ENCODE peak calls at places on chromosomes 13 and 19, in seven cellular contexts. J, P, X, U, V, I and O are unnamed samples. For H3K4me1, the result is how much of the 10 kb centered on the place peaks cover.

GRCh38 chr19:19321143-19321577 is 531 bp downstream of the MAU2 start:
- DNase-seq in J (no peak), P (no peak), X (no peak), U (no peak), V (no peak), I (no peak), O (no peak)

GRCh38 chr19:16258440-16258903 is 60.8 kb downstream of the AP1M1 start:
- DNase-seq in J (peak), P (no peak), X (no peak), U (no peak), V (peak), I (no peak), O (no peak)

GRCh38 chr13:75521956-75522355 is 15.7 kb downstream of the COMMD6 start:
- DNase-seq in J (no peak), P (no peak), X (no peak), U (no peak), V (no peak), I (no peak), O (no peak)

GRCh38 chr19:17073869-17074627 is 1.2 kb downstream of the HAUS8 start:
- DNase-seq in J (no peak), P (no peak), X (no peak), U (peak), V (no peak), I (peak), O (no peak)

GRCh38 chr13:71751074-71751473 is 115.9 kb downstream of the DACH1 start:
- DNase-seq in J (no peak), P (no peak), X (no peak), U (no peak), V (no peak), I (no peak), O (no peak)

GRCh38 chr13:35457258-35457657 is 19.2 kb downstream of the MAB21L1 start:
- DNase-seq in J (no peak), P (no peak), X (no peak), U (no peak), V (no peak), I (no peak), O (no peak)

GRCh38 chr13:71339736-71340135 is 527.3 kb downstream of the DACH1 start:
- DNase-seq in J (no peak), P (no peak), X (no peak), U (no peak), V (no peak), I (no peak), O (no peak)

GRCh38 chr13:110856941-110857835 is 57.7 kb downstream of the ANKRD10 start:
- DNase-seq in J (no peak), P (no peak), X (no peak), U (no peak), V (no peak), I (no peak), O (no peak)

GRCh38 chr13:66329988-66330429 is 900.1 kb downstream of the PCDH9 start:
- DNase-seq in J (no peak), P (no peak), X (no peak), U (no peak), V (no peak), I (peak), O (no peak)

GRCh38 chr19:16067205-16067938 is 8.9 kb upstream of the TPM4 start:
- DNase-seq in J (no peak), P (no peak), X (peak), U (peak), V (peak), I (peak), O (peak)

GRCh38 chr13:30847697-30848307 is 58.3 kb upstream of the MEDAG start:
- DNase-seq in J (no peak), P (no peak), X (no peak), U (no peak), V (no peak), I (peak), O (no peak)

GRCh38 chr19:32674153-32674958 is 624 bp downstream of the ANKRD27 start:
- DNase-seq in J (no peak), P (no peak), X (no peak), U (no peak), V (no peak), I (no peak), O (no peak)

GRCh38 chr19:35410487-35410886 is 37.6 kb upstream of the FFAR2 start:
- DNase-seq in J (no peak), P (no peak), X (no peak), U (no peak), V (no peak), I (no peak), O (no peak)

GRCh38 chr19:8545743-8546142 is 31.5 kb downstream of the MYO1F start:
- DNase-seq in J (no peak), P (no peak), X (no peak), U (no peak), V (no peak), I (no peak), O (no peak)

GRCh38 chr19:1214862-1215731 is 9.5 kb downstream of the STK11 start:
- DNase-seq in J (no peak), P (no peak), X (no peak), U (no peak), V (peak), I (no peak), O (peak)

GRCh38 chr19:32661318-32661717 is 13.7 kb downstream of the ANKRD27 start:
- DNase-seq in J (no peak), P (no peak), X (no peak), U (no peak), V (no peak), I (no peak), O (no peak)

GRCh38 chr19:447816-448546 is 12.9 kb downstream of the SHC2 start:
- DNase-seq in J (no peak), P (no peak), X (no peak), U (no peak), V (peak), I (no peak), O (no peak)

GRCh38 chr19:40619333-40620160 is 18.4 kb downstream of the LTBP4 start:
- DNase-seq in J (no peak), P (no peak), X (no peak), U (no peak), V (no peak), I (no peak), O (no peak)

GRCh38 chr19:19260842-19261241 is 12.3 kb downstream of the TM6SF2 start:
- DNase-seq in J (no peak), P (no peak), X (no peak), U (no peak), V (no peak), I (no peak), O (no peak)

GRCh38 chr13:29260684-29261083 is 334.8 kb downstream of the SLC7A1 start:
- DNase-seq in J (no peak), P (no peak), X (no peak), U (no peak), V (no peak), I (no peak), O (no peak)

GRCh38 chr19:11554160-11554559 is 4.9 kb downstream of the ELOF1 start:
- DNase-seq in J (no peak), P (no peak), X (no peak), U (no peak), V (no peak), I (no peak), O (no peak)

GRCh38 chr19:38736036-38736412 is 8.2 kb downstream of the CAPN12 start:
- DNase-seq in J (no peak), P (peak), X (no peak), U (peak), V (peak), I (no peak), O (no peak)

GRCh38 chr13:76709851-76710250 is 176.4 kb downstream of the KCTD12 start:
- DNase-seq in J (no peak), P (no peak), X (no peak), U (no peak), V (no peak), I (peak), O (no peak)

GRCh38 chr19:29548483-29549085 is 22.8 kb downstream of the VSTM2B start:
- DNase-seq in J (no peak), P (no peak), X (peak), U (no peak), V (no peak), I (no peak), O (peak)

GRCh38 chr19:593505-593904 is 3.8 kb downstream of the HCN2 start:
- DNase-seq in J (no peak), P (no peak), X (no peak), U (no peak), V (no peak), I (no peak), O (no peak)

GRCh38 chr13:41004875-41005693 is 14.0 kb downstream of the ELF1 start:
- DNase-seq in J (no peak), P (no peak), X (no peak), U (no peak), V (no peak), I (no peak), O (no peak)

GRCh38 chr19:19399733-19400438 is 5.6 kb upstream of the GATAD2A start:
- DNase-seq in J (no peak), P (no peak), X (no peak), U (peak), V (no peak), I (peak), O (no peak)

GRCh38 chr19:55603581-55604292 is 1.7 kb upstream of the ZNF865 start:
- DNase-seq in J (no peak), P (no peak), X (no peak), U (no peak), V (no peak), I (no peak), O (no peak)

GRCh38 chr19:5293607-5294089 is 47.0 kb downstream of the PTPRS start:
- DNase-seq in J (peak), P (no peak), X (no peak), U (no peak), V (peak), I (peak), O (no peak)

GRCh38 chr13:22451345-22451744 is 729.4 kb upstream of the SGCG start:
- DNase-seq in J (peak), P (no peak), X (no peak), U (no peak), V (no peak), I (no peak), O (no peak)

GRCh38 chr13:36789061-36789460 is 30.0 kb upstream of the RFXAP start:
- DNase-seq in J (no peak), P (no peak), X (no peak), U (no peak), V (no peak), I (peak), O (no peak)

GRCh38 chr19:43755256-43755801 is 567 bp upstream of the SMG9 start:
- DNase-seq in J (peak), P (peak), X (peak), U (peak), V (peak), I (peak), O (peak)

GRCh38 chr13:30906411-30906990 is 430 bp downstream of the MEDAG start:
- DNase-seq in J (no peak), P (no peak), X (no peak), U (no peak), V (peak), I (no peak), O (peak)

GRCh38 chr19:45294291-45295029 is 28.2 kb downstream of the CKM start:
- DNase-seq in J (no peak), P (no peak), X (no peak), U (no peak), V (no peak), I (no peak), O (no peak)

GRCh38 chr13:33927315-33927714 is 109.4 kb downstream of the RFC3 start:
- DNase-seq in J (no peak), P (no peak), X (no peak), U (no peak), V (no peak), I (peak), O (no peak)

GRCh38 chr13:22549126-22549525 is 631.7 kb upstream of the SGCG start:
- DNase-seq in J (no peak), P (no peak), X (no peak), U (no peak), V (no peak), I (no peak), O (no peak)

GRCh38 chr13:29190298-29190697 is 370.2 kb downstream of the MTUS2 start:
- DNase-seq in J (no peak), P (no peak), X (no peak), U (no peak), V (no peak), I (no peak), O (no peak)

GRCh38 chr13:80430561-80430960 is 89.6 kb upstream of the SPRY2 start:
- DNase-seq in J (no peak), P (no peak), X (no peak), U (no peak), V (no peak), I (no peak), O (no peak)

GRCh38 chr19:35613574-35613973 is 1.0 kb downstream of the HAUS5 start:
- DNase-seq in J (no peak), P (no peak), X (no peak), U (no peak), V (no peak), I (no peak), O (no peak)

GRCh38 chr19:3374369-3375112 is 8.2 kb downstream of the NFIC start:
- DNase-seq in J (peak), P (no peak), X (no peak), U (no peak), V (peak), I (no peak), O (no peak)
- H3K27ac ChIP-seq in J (peak), P (no peak), X (peak), U (no peak), V (peak), I (peak), O (peak)

GRCh38 chr13:27621116-27621365 is 651 bp upstream of the POLR1D start:
- DNase-seq in J (no peak), P (no peak), X (no peak), U (no peak), V (no peak), I (no peak), O (no peak)

GRCh38 chr13:27619093-27619705 is 1.1 kb downstream of the LNX2 start:
- DNase-seq in J (no peak), P (no peak), X (no peak), U (no peak), V (no peak), I (peak), O (no peak)

GRCh38 chr13:27620377-27621115 is at the start of gene LNX2:
- DNase-seq in J (peak), P (peak), X (peak), U (peak), V (peak), I (peak), O (peak)

GRCh38 chr13:27621366-27622101 is at the start of gene POLR1D:
- DNase-seq in J (peak), P (peak), X (peak), U (peak), V (peak), I (peak), O (peak)

GRCh38 chr13:27619711-27620376 is 485 bp downstream of the LNX2 start:
- DNase-seq in J (no peak), P (peak), X (peak), U (peak), V (no peak), I (peak), O (no peak)
- H3K4me1 ChIP-seq in J (under half), P (under half), X (under half), U (under half), V (under half), I (under half), O (half or more)

DNA sequence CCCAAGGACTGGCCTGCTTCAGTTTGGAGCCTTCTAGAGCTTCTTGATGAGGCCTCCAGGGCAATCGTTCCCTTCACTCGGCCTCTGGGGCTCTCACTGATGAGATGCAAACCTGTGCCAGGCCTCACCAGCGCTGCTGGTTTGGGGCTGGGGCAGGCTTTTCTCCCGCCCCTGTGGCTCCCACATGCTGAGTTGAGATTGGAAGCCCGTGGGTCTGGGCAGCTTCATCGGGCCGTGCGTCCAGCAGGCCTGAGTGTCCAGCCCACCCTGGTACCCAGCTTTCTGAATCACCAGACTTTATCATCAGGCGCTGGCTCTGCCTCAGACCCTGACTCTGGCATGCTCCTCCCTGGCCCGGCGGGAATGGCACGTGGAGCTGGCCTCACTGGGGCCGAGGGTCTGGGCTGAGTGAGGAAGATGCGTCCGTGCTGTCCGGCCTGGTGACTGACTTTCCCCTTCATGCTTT is 4.3 kb downstream of the CALM3 start:
- DNase-seq in J (no peak), P (no peak), X (peak), U (no peak), V (peak), I (no peak), O (no peak)
- H3K27ac ChIP-seq in J (peak), P (no peak), X (peak), U (no peak), V (peak), I (no peak), O (no peak)

DNA sequence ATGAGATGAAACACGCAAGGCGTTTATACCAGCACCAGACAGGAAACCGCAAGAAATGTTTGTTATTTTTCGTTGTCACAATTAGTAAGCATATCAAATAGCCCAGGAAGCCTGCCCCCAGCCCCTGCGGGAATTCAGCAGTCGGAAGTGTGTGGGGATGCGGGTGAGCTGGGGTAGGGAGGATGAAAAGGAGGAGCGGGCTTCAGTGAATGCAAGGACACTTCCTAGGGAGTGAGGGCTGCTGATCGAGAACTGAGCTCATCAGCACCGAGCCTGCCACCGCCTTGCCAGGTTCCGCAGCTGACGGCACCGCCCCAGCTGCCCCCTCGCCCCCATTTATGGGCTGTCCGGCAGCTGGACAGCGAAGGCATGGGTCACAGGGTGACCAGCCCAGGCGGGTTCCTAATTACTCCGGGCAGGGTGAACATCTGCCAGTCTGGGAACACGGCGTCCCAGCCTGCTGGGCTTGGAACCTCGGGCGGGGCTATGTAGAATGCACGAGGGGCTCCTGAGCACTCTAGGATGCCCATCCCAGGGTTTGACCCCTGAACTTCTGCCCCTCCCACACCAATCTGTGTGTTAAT is 1.6 kb upstream of the BEST2 start:
- DNase-seq in J (no peak), P (no peak), X (no peak), U (no peak), V (no peak), I (peak), O (no peak)
- H3K4me1 ChIP-seq in J (under half), P (under half), X (under half), U (under half), V (under half), I (under half), O (under half)

DNA sequence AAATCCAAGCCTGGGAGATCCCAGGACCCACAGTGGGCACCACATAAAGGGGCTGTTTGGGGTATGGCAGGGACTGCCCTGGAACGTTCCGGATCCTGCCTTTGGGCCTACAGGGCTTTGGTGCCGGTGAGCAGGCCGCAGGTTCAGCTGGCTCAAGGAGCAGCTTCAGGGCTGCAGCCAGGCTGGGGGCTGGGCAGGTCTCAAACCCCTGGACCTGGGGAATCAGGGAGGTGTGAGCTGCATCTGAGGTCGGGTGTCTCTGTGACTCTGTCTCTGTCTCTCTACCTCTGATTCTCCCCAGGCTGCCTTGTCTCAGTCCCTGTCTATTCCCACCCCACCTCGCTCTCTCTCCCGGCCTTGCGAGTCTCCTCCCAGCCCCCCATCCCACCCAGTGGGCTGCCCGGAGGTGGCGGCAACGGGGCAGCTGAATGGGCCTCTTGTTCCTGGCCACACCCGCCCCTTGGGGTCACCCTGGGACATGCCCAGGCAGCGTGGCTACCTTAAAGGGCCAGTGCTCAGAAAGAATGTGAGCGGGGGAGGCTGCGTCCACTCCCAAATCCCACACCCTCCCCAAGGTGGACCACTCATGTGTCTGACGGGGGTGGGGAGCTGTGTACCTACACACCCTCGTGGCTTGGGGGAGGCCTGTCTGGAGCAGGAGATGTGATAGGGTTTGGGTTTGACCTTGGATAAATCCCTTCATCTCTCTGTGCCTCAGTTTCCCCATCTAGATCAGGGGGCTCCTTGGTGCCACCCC is 31.1 kb downstream of the NFIC start:
- DNase-seq in J (no peak), P (no peak), X (no peak), U (no peak), V (no peak), I (no peak), O (peak)
- H3K27ac ChIP-seq in J (peak), P (no peak), X (peak), U (no peak), V (peak), I (peak), O (peak)

GRCh38 chr13:89214115-89214514 is 1542.9 kb downstream of the SLITRK5 start:
- DNase-seq in J (no peak), P (no peak), X (no peak), U (no peak), V (no peak), I (no peak), O (no peak)

GRCh38 chr13:89212186-89212585 is 1541.0 kb downstream of the SLITRK5 start:
- DNase-seq in J (no peak), P (no peak), X (no peak), U (no peak), V (no peak), I (no peak), O (no peak)
- H3K4me1 ChIP-seq in J (under half), P (under half), X (under half), U (under half), V (under half), I (under half), O (under half)

DNA sequence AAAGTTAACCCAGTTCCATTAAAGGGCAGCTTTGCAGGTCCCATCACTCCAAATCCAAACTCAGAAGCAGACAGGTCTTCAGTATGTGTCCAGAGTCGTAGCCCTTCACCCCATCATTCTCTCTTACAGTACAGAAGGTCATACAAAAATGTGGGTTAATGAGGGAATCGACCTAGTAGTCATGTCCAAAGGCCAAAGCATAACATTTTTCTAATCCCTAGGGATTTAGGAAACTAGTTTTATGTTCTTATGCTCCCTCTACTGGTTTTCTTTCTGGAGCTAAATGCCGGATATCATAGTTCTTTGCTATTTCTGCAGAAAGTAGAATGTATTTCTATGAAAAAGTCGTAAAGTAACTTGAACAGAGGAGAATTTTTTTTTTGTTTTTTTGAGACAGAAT is 72.2 kb downstream of the DHRS12 start:
- DNase-seq in J (no peak), P (no peak), X (no peak), U (no peak), V (no peak), I (peak), O (no peak)
- H3K27ac ChIP-seq in J (no peak), P (no peak), X (peak), U (no peak), V (peak), I (no peak), O (no peak)